ENCODE peak calls at places on chromosomes 11 and 22, in four cellular contexts. W, B, N and P are unnamed samples.

GRCh38 chr22:23289851-23290724 is 109.8 kb downstream of the BCR start:
- DNase-seq in B (peak), N (peak), W (peak), P (peak)

GRCh38 chr11:103631841-103632240 is 404.6 kb upstream of the DDI1 start:
- DNase-seq in W (no peak), N (no peak), B (no peak), P (no peak)

GRCh38 chr11:134596404-134596803 is 184.4 kb upstream of the B3GAT1 start:
- DNase-seq in N (no peak), B (no peak), W (no peak), P (no peak)

GRCh38 chr22:30881361-30882180 is 87.0 kb downstream of the MORC2 start:
- DNase-seq in N (peak), B (peak), W (no peak), P (no peak)

GRCh38 chr11:65502274-65502851 is 3.5 kb downstream of the MALAT1 start:
- DNase-seq in W (no peak), N (peak), B (no peak), P (no peak)

GRCh38 chr11:83006877-83007330 is 64.8 kb downstream of the RAB30 start:
- DNase-seq in N (no peak), W (no peak), B (no peak), P (no peak)

GRCh38 chr11:61893981-61894380 is 2.6 kb upstream of the FADS3 start:
- DNase-seq in B (no peak), N (no peak), W (no peak), P (no peak)

GRCh38 chr22:42685941-42686666 is 34.6 kb downstream of the A4GALT start:
- DNase-seq in B (no peak), W (no peak), N (no peak), P (no peak)

GRCh38 chr11:16402654-16403447 is 46.5 kb upstream of the SOX6 start:
- DNase-seq in N (no peak), W (no peak), B (peak), P (no peak)

GRCh38 chr11:108880510-108880909 is 215.6 kb downstream of the DDX10 start:
- DNase-seq in W (no peak), B (no peak), N (no peak), P (no peak)

GRCh38 chr11:66912361-66912760 is 45.8 kb downstream of the PC start:
- DNase-seq in W (no peak), N (no peak), B (no peak), P (no peak)

GRCh38 chr22:46180370-46181137 is 30.2 kb downstream of the PPARA start:
- DNase-seq in W (no peak), B (no peak), N (peak), P (no peak)

GRCh38 chr22:32823024-32823730 is 21.7 kb downstream of the TIMP3 start:
- DNase-seq in N (peak), B (peak), W (peak), P (peak)

GRCh38 chr11:44469412-44469811 is 96.1 kb upstream of the CD82 start:
- DNase-seq in W (no peak), B (peak), N (no peak), P (no peak)

GRCh38 chr22:21980547-21980946 is 2.0 kb downstream of the TOP3B start:
- DNase-seq in W (no peak), B (no peak), N (no peak), P (no peak)

GRCh38 chr11:19326499-19326898 is 85.8 kb upstream of the E2F8 start:
- DNase-seq in B (no peak), W (no peak), N (no peak), P (no peak)

GRCh38 chr22:47107431-47107830 is 345.0 kb downstream of the TBC1D22A start:
- DNase-seq in B (no peak), N (no peak), W (no peak), P (no peak)

GRCh38 chr11:118870396-118871343 is 13.0 kb upstream of the CXCR5 start:
- DNase-seq in N (no peak), W (peak), B (peak), P (no peak)

GRCh38 chr11:34373727-34374126 is 15.9 kb upstream of the ABTB2 start:
- DNase-seq in N (no peak), W (no peak), B (no peak), P (no peak)

GRCh38 chr22:44026630-44027511 is 2.8 kb downstream of the PARVB start:
- DNase-seq in W (no peak), B (no peak), N (peak), P (no peak)

GRCh38 chr11:65113839-65114238 is 2.2 kb downstream of the TM7SF2 start:
- DNase-seq in N (no peak), W (no peak), B (no peak), P (no peak)

GRCh38 chr22:41487037-41487963 is 18.4 kb downstream of the ACO2 start:
- DNase-seq in B (no peak), N (no peak), W (no peak), P (no peak)

GRCh38 chr22:42299586-42300285 is 29.3 kb upstream of the TCF20 start:
- DNase-seq in B (no peak), W (peak), N (peak), P (no peak)

GRCh38 chr11:10351768-10352641 is 47.1 kb downstream of the ADM start:
- DNase-seq in N (no peak), B (peak), W (peak), P (peak)

GRCh38 chr22:43002198-43002577 is 12.8 kb downstream of the PACSIN2 start:
- DNase-seq in N (no peak), W (no peak), B (no peak), P (no peak)

GRCh38 chr11:77111277-77111676 is 8.6 kb downstream of the OMP start:
- DNase-seq in N (no peak), B (no peak), W (no peak), P (no peak)

GRCh38 chr11:86152006-86152862 is 83.3 kb upstream of the PICALM start:
- DNase-seq in N (no peak), W (no peak), B (no peak), P (no peak)

GRCh38 chr11:112294688-112295340 is 34.2 kb upstream of the PLET1 start:
- DNase-seq in B (no peak), N (no peak), W (no peak), P (no peak)

GRCh38 chr11:23903044-23903704 is 593.7 kb upstream of the LUZP2 start:
- DNase-seq in N (no peak), B (peak), W (no peak), P (no peak)
- TF ChIP-seq ELF4 in N (no peak), B (no peak), W (no peak), P (no peak)

DNA sequence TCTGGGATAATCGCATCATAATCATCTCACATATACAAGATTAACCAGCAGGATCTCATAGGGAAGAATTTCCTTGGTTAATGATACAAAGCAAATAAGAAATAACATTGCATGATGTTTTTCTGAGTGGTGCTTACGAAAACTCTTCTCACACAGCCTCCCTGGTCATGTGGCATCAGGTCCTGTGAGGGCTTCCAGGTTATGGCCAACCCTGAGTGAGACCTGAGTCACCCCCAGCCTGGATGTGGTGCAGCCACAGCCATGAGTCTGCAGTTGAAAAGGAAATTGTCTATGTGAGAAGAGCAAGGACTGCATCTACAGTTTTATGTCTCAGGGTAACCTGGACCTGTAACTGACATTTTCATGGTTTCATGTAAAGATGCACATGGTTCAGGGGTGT is 90.5 kb upstream of the XKR3 start:
- DNase-seq in N (no peak), B (no peak), W (no peak), P (no peak)
- TF ChIP-seq ELF4 in N (no peak), B (no peak), W (no peak), P (no peak)

GRCh38 chr11:47372422-47372821 is 5.9 kb downstream of the SPI1 start:
- DNase-seq in N (no peak), W (no peak), B (no peak), P (no peak)
- TF ChIP-seq ELF4 in N (no peak), W (no peak), B (no peak), P (no peak)

GRCh38 chr22:20834206-20834605 is 24.4 kb downstream of the PI4KA start:
- DNase-seq in N (no peak), W (no peak), B (no peak), P (no peak)
- TF ChIP-seq ELF4 in N (no peak), W (no peak), B (no peak), P (no peak)